ENCODE peak calls at places on chromosomes 7 and 10, in five cellular contexts. J is effector CD4-positive, alpha-beta T cell; V is neural crest cell; R is T-helper 2 cell; M is BE2C. B is an unnamed sample.
A peak's percentile ranks its signal among the peaks of the same experiment; 100 is the strongest.

GRCh38 chr7:136869006-136869961 is 832 bp downstream of the CHRM2 start:
- DNase-seq in J (no peak), V (peak; percentile 9), R (no peak), M (peak; percentile 27), B (peak; percentile 70)

GRCh38 chr7:19470031-19470430 is 238.8 kb downstream of the POLR1F start:
- DNase-seq in J (no peak), V (no peak), R (no peak), M (no peak), B (no peak)

GRCh38 chr7:143392875-143393266 is 11.7 kb downstream of the ZYX start:
- DNase-seq in J (no peak), V (no peak), R (no peak), M (no peak), B (no peak)

GRCh38 chr10:124093076-124093773 is at the start of gene CHST15:
- DNase-seq in J (no peak), V (peak; percentile 22), R (no peak), M (peak; percentile 47), B (peak; percentile 87)

GRCh38 chr7:141295367-141295895 is 221.6 kb downstream of the TMEM178B start:
- DNase-seq in J (no peak), V (no peak), R (no peak), M (no peak), B (no peak)

GRCh38 chr7:152133804-152134203 is 108.3 kb downstream of the GALNT11 start:
- DNase-seq in J (no peak), V (no peak), R (no peak), M (no peak), B (no peak)

GRCh38 chr10:59333731-59334130 is 28.6 kb downstream of the FAM13C start:
- DNase-seq in J (no peak), V (no peak), R (no peak), M (no peak), B (no peak)

GRCh38 chr7:150368884-150369739 is 490 bp downstream of the REPIN1 start:
- DNase-seq in J (peak; percentile 45), V (peak; percentile 52), R (no peak), M (peak; percentile 92), B (peak; percentile 84)

GRCh38 chr10:79400567-79401004 is 44.8 kb downstream of the ZCCHC24 start:
- DNase-seq in J (peak; percentile 27), V (peak; percentile 55), R (no peak), M (peak; percentile 74), B (no peak)

GRCh38 chr10:110664483-110665420 is 20.6 kb downstream of the RBM20 start:
- DNase-seq in J (no peak), V (no peak), R (no peak), M (peak; percentile 32), B (no peak)

GRCh38 chr7:108114117-108114841 is 15.9 kb downstream of the LAMB4 start:
- DNase-seq in J (no peak), V (no peak), R (no peak), M (peak; percentile 36), B (no peak)

GRCh38 chr7:147523056-147523455 is 1067.5 kb upstream of the C7orf33 start:
- DNase-seq in J (no peak), V (no peak), R (no peak), M (no peak), B (no peak)